ENCODE peak calls at places on chromosomes 4 and X, in ten cellular contexts. G is CD8-positive, alpha-beta T cell; X is left lung; E is epithelial cell of esophagus; W is fibroblast of villous mesenchyme; T is endothelial cell; C is chondrocyte; M is ovary; P is progenitor cell of endocrine pancreas; V is OCI-LY7. Q is an unnamed sample.

GRCh38 chr4:27057662-27058061 is 197.0 kb downstream of the STIM2 start:
- DNase-seq in X (no peak), E (no peak), C (no peak), M (no peak), V (no peak), W (no peak), G (no peak), T (no peak), P (no peak), Q (no peak)

GRCh38 chr4:136106753-136107152 is 1425.5 kb downstream of the PCDH18 start:
- DNase-seq in M (no peak), V (no peak), T (no peak), E (no peak), W (no peak), X (no peak), G (no peak), P (no peak), C (no peak), Q (no peak)

GRCh38 chr4:15848191-15848842 is 70.2 kb downstream of the CD38 start:
- DNase-seq in C (no peak), V (no peak), P (no peak), X (no peak), M (no peak), T (no peak), E (peak; percentile 63), W (no peak), G (no peak), Q (no peak)

GRCh38 chrX:46386511-46386910 is 158.7 kb downstream of the ZNF674 start:
- DNase-seq in M (no peak), P (no peak), G (no peak), X (no peak), T (no peak), W (no peak), E (no peak), C (no peak), V (peak; percentile 2), Q (no peak)

GRCh38 chr4:119082661-119083060 is 53.0 kb upstream of the MYOZ2 start:
- DNase-seq in V (no peak), M (no peak), P (no peak), T (no peak), E (no peak), C (no peak), W (no peak), G (no peak), X (no peak), Q (no peak)

GRCh38 chr4:82043809-82044137 is 330.0 kb downstream of the HNRNPD start:
- DNase-seq in G (no peak), X (no peak), M (no peak), V (no peak), E (peak; percentile 8), T (no peak), C (no peak), W (no peak), P (no peak), Q (no peak)

GRCh38 chr4:109658871-109659410 is 44.3 kb downstream of the CASP6 start:
- DNase-seq in V (no peak), W (peak; percentile 32), C (no peak), M (no peak), E (peak; percentile 24), T (no peak), X (no peak), P (no peak), G (no peak), Q (no peak)

GRCh38 chrX:111244238-111244750 is 26.0 kb downstream of the CAPN6 start:
- DNase-seq in P (no peak), V (peak; percentile 1), G (no peak), M (no peak), C (no peak), T (no peak), X (no peak), E (peak; percentile 16), W (peak; percentile 11), Q (no peak)

GRCh38 chrX:106742831-106743230 is 16.3 kb downstream of the RNF128 start:
- DNase-seq in X (no peak), P (no peak), T (no peak), E (peak; percentile 25), W (no peak), M (no peak), G (no peak), C (no peak), V (no peak), Q (no peak)

GRCh38 chr4:1208266-1208961 is 36.0 kb upstream of the SPON2 start:
- DNase-seq in V (no peak), X (peak; percentile 35), P (no peak), W (no peak), M (peak; percentile 34), E (no peak), G (no peak), C (peak; percentile 87), T (no peak), Q (peak; percentile 23)

GRCh38 chr4:101259876-101260275 is 87.5 kb downstream of the PPP3CA start:
- DNase-seq in T (no peak), E (no peak), W (no peak), X (no peak), C (no peak), P (no peak), M (no peak), V (no peak), G (no peak), Q (no peak)

GRCh38 chrX:22686138-22686541 is 313.6 kb upstream of the DDX53 start:
- DNase-seq in T (no peak), M (no peak), C (no peak), G (no peak), V (no peak), P (no peak), E (peak; percentile 3), W (peak; percentile 6), X (no peak), Q (peak; percentile 11)

GRCh38 chrX:38212246-38212645 is 8.4 kb downstream of the SRPX start:
- DNase-seq in T (no peak), V (no peak), G (no peak), E (no peak), C (no peak), M (no peak), W (no peak), X (no peak), P (no peak), Q (no peak)

GRCh38 chr4:10584042-10584441 is 100.5 kb downstream of the CLNK start:
- DNase-seq in P (no peak), V (no peak), T (no peak), M (no peak), E (peak; percentile 68), X (peak; percentile 36), G (no peak), W (peak; percentile 89), C (no peak), Q (no peak)

GRCh38 chr4:2103843-2104547 is 44.9 kb downstream of the NAT8L start:
- DNase-seq in P (no peak), C (no peak), E (no peak), W (no peak), X (no peak), V (peak; percentile 16), M (no peak), T (no peak), G (no peak), Q (no peak)

GRCh38 chr4:169253904-169254303 is 16.9 kb downstream of the SH3RF1 start:
- DNase-seq in V (no peak), C (no peak), P (no peak), W (peak; percentile 81), G (no peak), E (peak; percentile 24), T (no peak), X (no peak), M (no peak), Q (no peak)

GRCh38 chr4:185019451-185020292 is 1.4 kb downstream of the HELT start:
- DNase-seq in X (no peak), T (peak; percentile 32), E (no peak), P (no peak), V (no peak), W (no peak), M (no peak), C (no peak), G (no peak), Q (peak; percentile 43)

GRCh38 chr4:48623182-48623780 is 133.2 kb downstream of the ZAR1 start:
- DNase-seq in C (no peak), T (no peak), G (no peak), W (no peak), P (no peak), E (no peak), M (no peak), X (no peak), V (no peak), Q (no peak)

GRCh38 chr4:119512398-119512797 is 116.2 kb downstream of the PDE5A start:
- DNase-seq in E (no peak), G (no peak), V (no peak), M (no peak), T (no peak), C (no peak), X (no peak), W (no peak), P (no peak), Q (no peak)

DNA sequence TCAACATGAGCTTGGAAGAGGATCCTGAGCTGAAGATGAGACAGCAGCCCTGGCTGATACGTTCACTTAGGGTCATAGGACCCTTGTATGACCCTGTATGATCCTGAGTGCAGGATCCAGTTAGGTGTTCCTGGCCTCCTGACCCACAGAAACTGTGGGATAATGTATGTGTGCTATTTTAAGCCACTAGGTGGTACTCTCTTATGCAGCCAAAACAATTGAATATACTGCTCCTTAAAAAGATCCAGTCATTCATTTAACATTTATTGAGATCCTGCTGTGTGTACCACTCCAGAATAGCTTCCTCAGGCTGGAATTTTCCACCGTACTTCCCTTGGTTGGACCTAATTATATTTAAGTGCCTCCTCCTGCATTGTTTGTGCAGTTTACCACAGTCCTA is 167.1 kb downstream of the AMELX start:
- DNase-seq in M (no peak), W (no peak), X (no peak), G (no peak), T (no peak), C (no peak), P (no peak), V (no peak), E (no peak), Q (no peak)
- TF ChIP-seq CTCF in M (no peak), W (peak; percentile 13), X (no peak), G (no peak), T (no peak), C (peak; percentile 32), P (no peak), V (no peak), E (no peak), Q (no peak)

GRCh38 chrX:140661657-140662056 is 47.9 kb upstream of the LINC00632 start:
- DNase-seq in M (no peak), V (no peak), G (no peak), W (no peak), E (peak; percentile 11), P (no peak), C (no peak), T (no peak), X (no peak), Q (no peak)
- TF ChIP-seq CTCF in M (no peak), V (no peak), G (no peak), W (no peak), E (peak; percentile 18), P (peak; percentile 48), C (peak; percentile 38), T (no peak), X (no peak), Q (no peak)

GRCh38 chrX:76420237-76420636 is 7.3 kb upstream of the MAGEE1 start:
- DNase-seq in G (no peak), X (no peak), P (no peak), T (no peak), C (no peak), M (no peak), V (peak; percentile 2), W (no peak), E (no peak), Q (no peak)
- TF ChIP-seq CTCF in G (peak; percentile 29), X (no peak), P (peak; percentile 34), T (no peak), C (peak; percentile 35), M (no peak), V (peak; percentile 36), W (no peak), E (no peak), Q (no peak)

GRCh38 chr4:121943941-121944340 is 7.9 kb downstream of the TRPC3 start:
- DNase-seq in G (no peak), M (no peak), P (no peak), X (no peak), V (peak; percentile 32), E (no peak), W (no peak), C (no peak), T (peak; percentile 73), Q (peak; percentile 66)
- TF ChIP-seq CTCF in G (peak; percentile 48), M (no peak), P (peak; percentile 43), X (no peak), V (peak; percentile 79), E (peak; percentile 33), W (peak; percentile 34), C (peak; percentile 51), T (peak; percentile 55), Q (no peak)

Q was measured in glutamatergic neuron.